ENCODE peak calls at places on chromosomes 5 and 9, in five cellular contexts. Y, T, A, V and G are unnamed samples.

GRCh38 chr5:137470111-137470920 is 28.8 kb downstream of the SPOCK1 start:
- DNase-seq in A (no peak), T (no peak), V (peak), Y (peak), G (no peak)

GRCh38 chr5:135030123-135030517 is 3.9 kb downstream of the PITX1 start:
- DNase-seq in Y (no peak), V (no peak), A (peak), T (no peak), G (no peak)

GRCh38 chr5:131377785-131378325 is 114.0 kb downstream of the CDC42SE2 start:
- DNase-seq in Y (peak), T (no peak), V (no peak), A (no peak), G (no peak)

GRCh38 chr5:99449786-99450185 is 521.0 kb upstream of the CHD1 start:
- DNase-seq in A (no peak), T (no peak), Y (no peak), V (peak), G (no peak)

GRCh38 chr9:130480673-130481072 is 35.9 kb downstream of the ASS1 start:
- DNase-seq in V (no peak), T (no peak), Y (no peak), A (no peak), G (no peak)

GRCh38 chr5:31135542-31135941 is 57.9 kb upstream of the CDH6 start:
- DNase-seq in T (no peak), A (no peak), Y (no peak), V (no peak), G (no peak)

GRCh38 chr9:138010274-138010800 is 132.8 kb downstream of the CACNA1B start:
- DNase-seq in A (no peak), Y (no peak), T (no peak), V (no peak), G (no peak)

GRCh38 chr5:126052120-126052519 is 371.1 kb upstream of the GRAMD2B start:
- DNase-seq in A (no peak), V (no peak), T (no peak), Y (no peak), G (no peak)

GRCh38 chr5:141565826-141566575 is 52.8 kb downstream of the DIAPH1 start:
- DNase-seq in Y (peak), A (no peak), V (no peak), T (no peak), G (no peak)

GRCh38 chr5:1292846-1293415 is 1.9 kb downstream of the TERT start:
- DNase-seq in A (no peak), V (no peak), T (no peak), Y (no peak), G (no peak)

GRCh38 chr5:1513326-1514026 is 10.3 kb downstream of the LPCAT1 start:
- DNase-seq in A (peak), V (no peak), Y (no peak), T (no peak), G (peak)

GRCh38 chr9:83012578-83013260 is 50.2 kb downstream of the RASEF start:
- DNase-seq in A (no peak), V (no peak), T (no peak), Y (no peak), G (no peak)

GRCh38 chr5:163963881-163964280 is 458.5 kb downstream of the MAT2B start:
- DNase-seq in A (no peak), T (no peak), Y (no peak), V (no peak), G (no peak)

GRCh38 chr5:151739939-151740335 is 18.5 kb downstream of the ATOX1 start:
- DNase-seq in T (no peak), V (peak), Y (peak), A (no peak), G (no peak)

DNA sequence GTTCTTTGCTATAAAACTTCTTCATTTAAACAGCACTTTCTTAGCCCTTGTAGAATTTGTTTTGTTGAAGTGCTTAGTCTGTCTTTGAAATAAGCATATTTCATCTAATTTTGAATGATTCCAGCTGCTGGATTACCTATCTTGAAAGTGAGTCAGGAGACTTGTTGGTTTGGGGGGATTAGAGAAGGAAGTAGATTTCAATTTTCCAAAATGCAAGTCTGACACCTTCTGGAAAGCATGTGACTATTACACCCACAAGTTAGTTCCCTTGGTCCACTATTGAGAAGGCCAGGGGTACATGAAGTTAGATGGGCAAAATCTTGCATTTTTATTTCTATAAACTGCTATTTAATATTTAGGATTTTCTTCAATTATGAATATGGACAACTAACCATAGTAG is 96.4 kb upstream of the RANBP3L start:
- DNase-seq in Y (peak), V (peak), A (no peak), T (no peak), G (no peak)
- TF ChIP-seq CTCF in Y (peak), V (peak), A (peak), T (peak), G (no peak)

DNA sequence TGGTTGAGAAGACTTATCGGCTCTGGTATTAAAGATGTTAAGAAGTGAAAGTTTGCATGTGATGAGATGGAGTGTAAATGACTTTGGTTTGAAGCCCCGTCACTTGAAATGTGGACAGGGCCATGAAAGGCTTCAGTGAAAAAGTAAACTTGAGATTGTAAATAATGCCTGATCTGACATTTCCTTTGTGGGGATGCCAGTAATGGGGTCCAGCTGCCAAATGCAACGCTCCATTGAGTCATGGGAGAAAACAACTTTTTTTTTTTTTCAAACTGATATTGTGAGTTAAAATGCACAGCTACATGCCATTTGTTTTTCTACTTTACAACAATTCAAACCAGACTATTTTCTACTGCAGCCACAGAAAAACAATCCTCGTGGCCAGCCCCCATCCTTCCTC is 327.0 kb upstream of the TNC start:
- DNase-seq in Y (no peak), T (no peak), V (no peak), A (no peak), G (no peak)
- TF ChIP-seq CTCF in Y (no peak), T (no peak), V (no peak), A (no peak), G (no peak)

GRCh38 chr5:139649082-139649991 is 1.2 kb downstream of the CXXC5 start:
- DNase-seq in T (no peak), Y (no peak), V (no peak), A (peak), G (no peak)
- TF ChIP-seq CTCF in T (no peak), Y (peak), V (no peak), A (no peak), G (no peak)

GRCh38 chr5:4907636-4908035 is 232.5 kb upstream of the ADAMTS16 start:
- DNase-seq in A (no peak), V (no peak), Y (no peak), T (no peak), G (no peak)

GRCh38 chr5:4906821-4907220 is 233.3 kb upstream of the ADAMTS16 start:
- DNase-seq in V (no peak), A (no peak), T (no peak), Y (no peak), G (no peak)

GRCh38 chr5:4909086-4909485 is 231.0 kb upstream of the ADAMTS16 start:
- DNase-seq in T (no peak), V (no peak), Y (no peak), A (no peak), G (no peak)

GRCh38 chr5:4901890-4902289 is 238.2 kb upstream of the ADAMTS16 start:
- DNase-seq in A (no peak), Y (no peak), V (no peak), T (no peak), G (no peak)

GRCh38 chr5:4905674-4906528 is 234.2 kb upstream of the ADAMTS16 start:
- DNase-seq in A (no peak), V (no peak), T (no peak), Y (no peak), G (no peak)
- TF ChIP-seq CTCF in A (no peak), V (no peak), T (no peak), Y (no peak), G (peak)

DNA sequence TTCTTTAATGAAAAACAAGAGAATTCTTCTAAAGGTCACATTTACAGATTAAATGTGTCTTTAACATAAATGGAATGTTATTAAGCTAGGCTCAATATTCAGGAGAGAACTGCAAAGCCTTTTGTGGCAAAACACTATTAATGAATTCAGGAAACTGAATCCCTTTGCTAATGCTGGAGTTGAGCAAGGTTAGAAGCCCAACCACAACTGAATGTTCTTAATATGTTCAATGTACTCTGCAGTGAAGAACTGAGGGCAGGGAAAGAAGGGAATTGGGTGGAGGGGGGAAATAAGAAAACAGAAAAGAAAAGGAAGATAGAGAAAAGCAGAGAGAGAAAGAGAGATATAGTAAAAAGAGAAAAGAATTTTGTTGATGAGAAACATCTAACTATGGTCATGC is 276.7 kb upstream of the TMEM161B start:
- DNase-seq in T (no peak), Y (no peak), V (no peak), A (no peak), G (no peak)
- TF ChIP-seq CTCF in T (no peak), Y (no peak), V (no peak), A (no peak), G (no peak)

GRCh38 chr9:12717907-12718306 is 24.7 kb downstream of the TYRP1 start:
- DNase-seq in T (no peak), A (no peak), Y (no peak), V (no peak), G (no peak)

GRCh38 chr9:12719431-12719830 is 26.2 kb downstream of the TYRP1 start:
- DNase-seq in V (peak), A (no peak), Y (peak), T (no peak), G (no peak)

GRCh38 chr9:12715268-12715667 is 22.1 kb downstream of the TYRP1 start:
- DNase-seq in V (no peak), T (no peak), A (no peak), Y (no peak), G (no peak)

GRCh38 chr9:12718482-12719026 is 25.4 kb downstream of the TYRP1 start:
- DNase-seq in A (no peak), V (peak), T (no peak), Y (peak), G (no peak)

DNA sequence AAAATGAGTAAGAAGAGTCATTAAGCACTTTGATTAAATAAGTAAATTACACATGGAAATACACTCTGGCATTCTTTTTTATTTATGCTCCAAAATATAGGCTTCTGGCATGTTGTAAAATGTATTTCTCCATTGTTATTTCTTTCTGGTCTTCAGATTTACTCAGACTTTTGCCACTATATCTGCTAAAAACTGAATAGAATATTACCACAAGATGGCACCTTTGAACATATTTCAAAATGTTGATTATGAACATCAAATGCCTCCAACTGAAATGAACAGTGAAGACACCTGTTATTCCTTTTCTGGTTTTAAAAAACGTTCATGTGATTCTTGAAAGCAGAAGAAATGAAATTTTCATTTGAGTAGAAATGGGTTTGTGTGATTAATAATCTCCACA is 23.6 kb downstream of the TYRP1 start:
- DNase-seq in A (no peak), T (no peak), Y (no peak), V (no peak), G (no peak)
- TF ChIP-seq CTCF in A (no peak), T (no peak), Y (peak), V (peak), G (no peak)

GRCh38 chr9:133339641-133340040 is 3.7 kb upstream of the SURF6 start:
- DNase-seq in Y (no peak), T (no peak), A (no peak), V (no peak), G (no peak)

GRCh38 chr9:133334161-133334560 is 1.8 kb downstream of the SURF6 start:
- DNase-seq in Y (no peak), V (peak), T (no peak), A (peak), G (no peak)

GRCh38 chr9:133333566-133333965 is 2.4 kb downstream of the SURF6 start:
- DNase-seq in A (peak), T (no peak), V (no peak), Y (no peak), G (no peak)

GRCh38 chr9:133333011-133333410 is 3.0 kb downstream of the SURF6 start:
- DNase-seq in A (no peak), T (no peak), Y (no peak), V (no peak), G (no peak)

GRCh38 chr9:133335924-133336811 is at the start of gene SURF6:
- DNase-seq in V (peak), A (peak), Y (peak), T (peak), G (peak)
- TF ChIP-seq CTCF in V (no peak), A (no peak), Y (no peak), T (peak), G (no peak)

GRCh38 chr9:127212453-127212852 is 52.1 kb upstream of the GARNL3 start:
- DNase-seq in Y (no peak), T (no peak), A (no peak), V (no peak), G (no peak)

GRCh38 chr9:127211983-127212382 is 52.6 kb upstream of the GARNL3 start:
- DNase-seq in Y (no peak), V (no peak), T (no peak), A (no peak), G (no peak)

GRCh38 chr9:127209948-127210621 is 54.5 kb upstream of the GARNL3 start:
- DNase-seq in T (no peak), Y (no peak), V (no peak), A (no peak), G (no peak)

GRCh38 chr9:127209220-127209619 is 55.4 kb upstream of the GARNL3 start:
- DNase-seq in T (no peak), A (no peak), V (no peak), Y (no peak), G (no peak)

DNA sequence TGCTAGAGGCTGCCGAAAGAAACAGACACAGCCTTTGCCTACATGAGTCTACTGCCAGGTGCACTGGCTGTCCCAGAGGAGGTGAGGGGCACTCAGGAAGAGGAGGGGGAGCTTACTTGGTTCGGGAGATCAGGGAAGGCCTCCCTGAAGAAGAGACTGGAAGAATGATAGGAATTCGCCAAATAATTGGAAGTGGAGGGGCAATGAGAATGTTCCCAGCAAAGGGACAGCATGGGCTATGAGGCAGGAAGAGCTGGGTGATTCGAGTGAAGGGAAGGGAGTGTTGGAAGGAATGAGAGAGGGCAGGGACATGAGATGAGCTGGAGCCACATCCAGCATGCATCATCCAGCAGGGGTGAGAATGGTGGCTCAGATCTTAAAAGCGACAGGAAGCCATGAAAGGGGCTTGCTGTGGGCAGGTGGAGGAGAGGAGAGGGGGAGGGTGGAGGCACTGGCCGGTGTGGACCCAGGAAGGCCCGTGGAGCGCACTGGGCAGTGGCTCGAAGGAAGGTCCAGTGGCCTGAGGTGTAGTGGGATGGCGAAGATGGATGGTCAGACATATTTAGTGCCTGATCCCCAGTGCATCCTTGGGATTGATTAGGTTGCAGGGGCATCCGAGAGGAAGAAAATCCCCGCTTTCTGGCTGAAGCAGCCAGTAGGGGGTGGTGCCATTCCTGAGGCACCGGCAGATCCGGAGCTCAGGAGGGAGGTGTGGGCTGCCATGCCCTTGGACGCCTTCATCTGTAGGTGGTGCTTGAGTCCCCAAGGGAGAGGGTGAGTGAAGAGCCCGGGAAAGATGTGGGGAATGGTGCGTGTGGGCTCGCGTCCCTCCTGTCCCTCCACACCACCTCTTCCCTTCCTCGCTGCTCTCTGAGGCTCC is 53.5 kb upstream of the GARNL3 start:
- DNase-seq in V (no peak), Y (no peak), T (no peak), A (no peak), G (no peak)
- TF ChIP-seq CTCF in V (no peak), Y (no peak), T (no peak), A (no peak), G (no peak)

GRCh38 chr5:64506567-64507321 is 929 bp downstream of the RGS7BP start:
- DNase-seq in Y (no peak), V (no peak), T (no peak), A (peak), G (no peak)
- TF ChIP-seq CTCF in Y (no peak), V (no peak), T (peak), A (peak), G (no peak)